ENCODE peak calls at places on chromosomes 6 and 20, in nine cellular contexts. Q is NCI-H1092 treated with DMSO at 0.1 percent for 48 hours; O is activated CD4-positive, alpha-beta T cell treated with anti-CD3 and anti-CD28 coated beads for 4 hours; U is memory B cell; K is PC-3; A is activated naive CD8-positive, alpha-beta T cell treated with anti-CD3 and anti-CD28 coated beads for 36 hours; R is spleen; E is iPS-NIHi11; N is heart right ventricle. F is an unnamed sample.

GRCh38 chr20:46558511-46558959 is 8.1 kb upstream of the OCSTAMP start:
- DNase-seq in Q (no peak), O (no peak), U (no peak), K (peak), A (peak), R (no peak), E (no peak), N (no peak), F (no peak)

GRCh38 chr6:147903321-147903720 is 394.8 kb downstream of the SAMD5 start:
- DNase-seq in Q (no peak), O (no peak), U (no peak), K (no peak), A (no peak), R (no peak), E (no peak), N (no peak), F (no peak)

GRCh38 chr6:12576389-12576788 is 140.2 kb upstream of the PHACTR1 start:
- DNase-seq in Q (no peak), O (no peak), U (no peak), K (peak), A (no peak), R (no peak), E (no peak), N (no peak), F (no peak)

GRCh38 chr6:84197708-84198107 is 29.7 kb downstream of the CEP162 start:
- DNase-seq in Q (no peak), O (no peak), U (no peak), K (no peak), A (no peak), R (no peak), E (no peak), N (no peak), F (no peak)

GRCh38 chr6:12343122-12343439 is 52.9 kb downstream of the EDN1 start:
- DNase-seq in Q (no peak), O (no peak), U (no peak), K (peak), A (no peak), R (no peak), E (no peak), N (no peak), F (no peak)

GRCh38 chr6:4313044-4313686 is 177.8 kb upstream of the ECI2 start:
- DNase-seq in Q (no peak), O (no peak), U (no peak), K (peak), A (no peak), R (no peak), E (peak), N (no peak), F (no peak)

GRCh38 chr6:35047265-35048011 is 93.7 kb downstream of the TCP11 start:
- DNase-seq in Q (no peak), O (no peak), U (no peak), K (no peak), A (no peak), R (no peak), E (no peak), N (no peak), F (no peak)

GRCh38 chr6:22877946-22878705 is 308.8 kb downstream of the HDGFL1 start:
- DNase-seq in Q (no peak), O (no peak), U (no peak), K (no peak), A (no peak), R (no peak), E (peak), N (no peak), F (no peak)

GRCh38 chr6:4404410-4404809 is 269.0 kb upstream of the ECI2 start:
- DNase-seq in Q (no peak), O (no peak), U (no peak), K (no peak), A (no peak), R (no peak), E (no peak), N (no peak), F (no peak)

GRCh38 chr6:28643017-28643740 is 117.5 kb downstream of the GPX5 start:
- DNase-seq in Q (no peak), O (no peak), U (no peak), K (peak), A (peak), R (no peak), E (peak), N (no peak), F (no peak)

GRCh38 chr6:33709605-33710295 is 1.8 kb downstream of the UQCC2 start:
- DNase-seq in Q (no peak), O (no peak), U (no peak), K (no peak), A (no peak), R (peak), E (no peak), N (no peak), F (no peak)

GRCh38 chr20:43558412-43559146 is at the start of gene SGK2:
- DNase-seq in Q (no peak), O (no peak), U (no peak), K (peak), A (no peak), R (peak), E (no peak), N (no peak), F (no peak)

GRCh38 chr20:41366546-41367392 is at the start of gene EMILIN3:
- DNase-seq in Q (no peak), O (no peak), U (no peak), K (no peak), A (no peak), R (no peak), E (peak), N (no peak), F (no peak)

GRCh38 chr20:53655909-53656652 is 62.4 kb upstream of the ZNF217 start:
- DNase-seq in Q (no peak), O (no peak), U (no peak), K (peak), A (no peak), R (no peak), E (no peak), N (no peak), F (no peak)

GRCh38 chr6:143223895-143224294 is 163.2 kb downstream of the AIG1 start:
- DNase-seq in Q (no peak), O (no peak), U (no peak), K (no peak), A (no peak), R (no peak), E (peak), N (peak), F (no peak)

GRCh38 chr6:31541059-31541657 is 645 bp downstream of the DDX39B start:
- DNase-seq in Q (no peak), O (peak), U (no peak), K (peak), A (peak), R (no peak), E (peak), N (no peak), F (no peak)

GRCh38 chr20:461254-462198 is 807 bp downstream of the TBC1D20 start:
- DNase-seq in Q (peak), O (peak), U (no peak), K (peak), A (peak), R (peak), E (peak), N (peak), F (peak)

GRCh38 chr6:41734666-41735426 is 562 bp downstream of the TFEB start:
- DNase-seq in Q (peak), O (peak), U (no peak), K (peak), A (peak), R (peak), E (peak), N (peak), F (peak)